ENCODE peak calls at places on chromosomes 7 and 10, in seven cellular contexts. B is MM.1S, U is mucosa of descending colon, A is BJ, X is IMR-90, O is H9, L is fibroblast of pulmonary artery. Q is an unnamed sample.
A peak's percentile ranks its signal among the peaks of the same experiment; 100 is the strongest.

GRCh38 chr7:7002416-7003062 is 176.5 kb upstream of the CCZ1B start:
- DNase-seq in B (no peak), U (no peak), A (no peak), X (no peak), O (peak; percentile 67), L (no peak), Q (no peak)

GRCh38 chr10:78700413-78700812 is 368.4 kb upstream of the ZMIZ1 start:
- DNase-seq in B (no peak), U (no peak), A (no peak), X (peak; percentile 38), O (no peak), L (peak; percentile 56), Q (no peak)

GRCh38 chr10:131146790-131147189 is 164.7 kb downstream of the TCERG1L start:
- DNase-seq in B (no peak), U (no peak), A (no peak), X (no peak), O (no peak), L (no peak), Q (no peak)

GRCh38 chr10:121194696-121195523 is 343.7 kb downstream of the WDR11 start:
- DNase-seq in B (no peak), U (no peak), A (no peak), X (no peak), O (no peak), L (no peak), Q (no peak)

GRCh38 chr7:15015545-15016314 is 113.2 kb upstream of the DGKB start:
- DNase-seq in B (peak; percentile 80), U (peak; percentile 21), A (no peak), X (peak; percentile 49), O (peak; percentile 86), L (peak; percentile 85), Q (peak; percentile 56)

GRCh38 chr10:113718974-113719822 is 32.3 kb upstream of the PLEKHS1 start:
- DNase-seq in B (no peak), U (peak; percentile 78), A (no peak), X (no peak), O (no peak), L (no peak), Q (no peak)

GRCh38 chr7:102413611-102414010 is 17.4 kb downstream of the PRKRIP1 start:
- DNase-seq in B (no peak), U (no peak), A (no peak), X (no peak), O (no peak), L (no peak), Q (no peak)

GRCh38 chr10:98892523-98892922 is 343.1 kb downstream of the HPSE2 start:
- DNase-seq in B (no peak), U (no peak), A (no peak), X (no peak), O (no peak), L (no peak), Q (no peak)

GRCh38 chr10:124717911-124718734 is 26.1 kb downstream of the FAM53B start:
- DNase-seq in B (no peak), U (no peak), A (no peak), X (no peak), O (no peak), L (no peak), Q (no peak)

GRCh38 chr7:101017099-101017777 is 2.6 kb upstream of the MUC17 start:
- DNase-seq in B (no peak), U (peak; percentile 62), A (peak; percentile 39), X (peak; percentile 84), O (peak; percentile 85), L (peak; percentile 84), Q (peak; percentile 67)

GRCh38 chr10:78648256-78648860 is 420.4 kb upstream of the ZMIZ1 start:
- DNase-seq in B (no peak), U (no peak), A (no peak), X (peak; percentile 55), O (no peak), L (no peak), Q (peak; percentile 74)

GRCh38 chr10:99328579-99329237 is 448 bp upstream of the CNNM1 start:
- DNase-seq in B (no peak), U (no peak), A (no peak), X (peak; percentile 7), O (no peak), L (no peak), Q (no peak)

GRCh38 chr7:112869111-112869774 is 79.0 kb upstream of the TMEM168 start:
- DNase-seq in B (peak; percentile 80), U (no peak), A (no peak), X (peak; percentile 28), O (peak; percentile 82), L (peak; percentile 64), Q (no peak)

GRCh38 chr10:110495731-110496552 is 1.8 kb upstream of the DUSP5 start:
- DNase-seq in B (no peak), U (peak; percentile 50), A (peak; percentile 81), X (peak; percentile 93), O (peak; percentile 47), L (peak; percentile 91), Q (peak; percentile 87)

GRCh38 chr7:92161271-92161670 is 17.7 kb downstream of the LRRD1 start:
- DNase-seq in B (no peak), U (no peak), A (no peak), X (no peak), O (no peak), L (peak; percentile 2), Q (no peak)

GRCh38 chr10:74081192-74081803 is 69.3 kb downstream of the AP3M1 start:
- DNase-seq in B (peak; percentile 47), U (no peak), A (no peak), X (peak; percentile 57), O (peak; percentile 50), L (peak; percentile 75), Q (peak; percentile 26)

GRCh38 chr7:139784643-139785042 is 6.8 kb upstream of the HIPK2 start:
- DNase-seq in B (no peak), U (no peak), A (no peak), X (no peak), O (no peak), L (no peak), Q (no peak)

GRCh38 chr10:69874464-69874863 is 72.8 kb downstream of the COL13A1 start:
- DNase-seq in B (no peak), U (no peak), A (no peak), X (peak; percentile 82), O (no peak), L (peak; percentile 82), Q (peak; percentile 38)

GRCh38 chr10:88989824-88990527 is 622 bp upstream of the FAS start:
- DNase-seq in B (no peak), U (no peak), A (peak; percentile 68), X (peak; percentile 86), O (no peak), L (peak; percentile 97), Q (peak; percentile 71)

GRCh38 chr10:85613391-85613790 is 753.2 kb downstream of the GRID1 start:
- DNase-seq in B (no peak), U (no peak), A (no peak), X (no peak), O (peak; percentile 17), L (no peak), Q (no peak)

GRCh38 chr10:85611093-85611740 is 755.4 kb downstream of the GRID1 start:
- DNase-seq in B (no peak), U (no peak), A (no peak), X (no peak), O (peak; percentile 11), L (no peak), Q (no peak)

GRCh38 chr10:85611746-85612377 is 754.7 kb downstream of the GRID1 start:
- DNase-seq in B (no peak), U (no peak), A (no peak), X (no peak), O (peak; percentile 12), L (no peak), Q (no peak)

GRCh38 chr10:85612378-85612775 is 754.2 kb downstream of the GRID1 start:
- DNase-seq in B (peak; percentile 92), U (no peak), A (no peak), X (no peak), O (no peak), L (no peak), Q (no peak)

GRCh38 chr10:85612833-85613232 is 753.8 kb downstream of the GRID1 start:
- DNase-seq in B (peak; percentile 16), U (no peak), A (no peak), X (no peak), O (peak; percentile 64), L (no peak), Q (no peak)
- TF ChIP-seq CTCF in B (peak; percentile 54), U (no peak), A (peak; percentile 4), X (no peak), O (peak; percentile 58), L (no peak), Q (no peak)

DNA sequence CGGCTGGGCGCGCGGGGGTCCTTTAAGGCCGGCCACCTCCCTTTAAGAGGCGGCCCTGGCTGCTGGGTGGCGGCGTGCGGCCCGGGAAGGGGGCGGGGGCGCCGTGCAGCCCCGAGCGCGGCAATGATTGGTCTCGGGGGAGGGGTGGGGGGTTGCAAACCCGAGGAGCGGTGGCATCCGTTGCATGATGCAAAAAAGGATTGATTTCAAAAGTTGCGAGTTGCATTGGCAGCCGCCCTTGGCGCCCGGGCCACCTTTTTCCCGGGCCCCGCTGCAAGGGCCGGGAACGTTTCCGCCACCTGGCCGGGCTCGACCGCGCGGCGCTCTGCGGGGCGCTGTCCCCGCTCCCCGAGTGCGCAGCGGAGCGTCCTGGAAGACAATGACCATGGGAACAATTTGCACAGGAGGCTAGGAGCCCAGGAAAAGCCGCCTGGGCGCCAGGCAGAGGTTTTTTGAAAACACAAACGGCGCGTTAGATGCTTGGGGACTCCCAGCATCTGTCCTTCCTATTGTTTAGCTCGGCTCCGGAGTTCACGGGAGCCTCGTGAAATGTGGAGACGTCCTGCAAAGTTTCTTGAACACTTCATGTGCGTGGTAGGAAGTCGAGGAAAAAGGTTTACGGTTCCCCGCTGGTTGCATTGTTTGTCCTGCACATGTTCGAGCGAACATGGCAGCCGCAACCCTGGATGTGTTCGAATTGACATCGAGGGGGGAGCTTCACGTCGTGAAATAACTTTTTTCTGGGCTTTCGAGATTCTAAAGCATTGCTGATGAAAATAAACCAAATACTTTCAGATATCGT is at the start of gene SEPHS1:
- DNase-seq in B (peak; percentile 85), U (peak; percentile 86), A (no peak), X (peak; percentile 53), O (peak; percentile 83), L (peak; percentile 74), Q (peak; percentile 52)
- TF ChIP-seq CTCF in B (no peak), U (no peak), A (no peak), X (no peak), O (no peak), L (no peak), Q (no peak)

DNA sequence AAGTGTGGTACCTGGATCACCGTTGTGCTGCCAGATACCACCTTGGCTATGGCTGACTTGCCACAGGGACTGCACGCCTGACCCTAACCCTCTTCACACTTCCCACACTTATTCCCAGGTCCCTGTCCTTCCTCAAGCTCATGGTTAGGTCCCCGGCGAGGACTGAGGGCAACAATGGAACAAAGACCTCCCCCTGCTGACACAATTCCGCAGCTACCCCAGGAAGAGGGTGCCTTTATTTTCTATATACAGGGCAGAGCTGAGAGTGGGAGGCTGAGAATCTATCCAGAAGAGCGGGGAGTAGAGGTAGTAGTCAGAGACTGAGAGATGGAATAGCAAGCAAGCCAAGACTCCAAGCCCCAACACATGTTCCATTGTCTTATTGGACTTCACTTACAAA is 118.1 kb upstream of the SEM1 start:
- DNase-seq in B (no peak), U (no peak), A (no peak), X (no peak), O (peak; percentile 53), L (no peak), Q (no peak)
- TF ChIP-seq CTCF in B (no peak), U (no peak), A (no peak), X (no peak), O (peak; percentile 50), L (no peak), Q (no peak)

DNA sequence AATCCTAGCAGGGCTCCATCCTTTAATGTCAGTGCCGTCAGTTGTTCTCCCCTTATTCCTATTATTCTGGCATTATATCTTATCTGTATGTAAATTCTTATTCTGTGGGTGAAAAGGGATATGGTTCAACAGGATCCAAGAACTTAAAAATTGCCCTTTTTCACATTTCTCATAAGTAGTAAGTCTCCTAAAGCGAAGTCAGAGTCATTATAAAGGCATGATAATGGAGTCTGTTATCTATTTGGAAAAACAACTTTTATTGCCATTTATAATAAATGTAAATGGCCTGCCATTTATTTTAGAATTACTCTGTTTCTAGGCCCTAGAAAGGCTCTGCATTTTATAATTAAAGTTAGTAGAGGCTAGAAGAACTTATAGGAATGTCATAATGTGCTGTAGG is 31.3 kb downstream of the SDK1 start:
- DNase-seq in B (no peak), U (no peak), A (no peak), X (no peak), O (no peak), L (no peak), Q (peak; percentile 51)
- TF ChIP-seq CTCF in B (no peak), U (no peak), A (no peak), X (no peak), O (no peak), L (no peak), Q (no peak)